ENCODE peak calls at places on chromosomes 3 and 15, in five cellular contexts. I is nucleus accumbens, P is osteocyte, K is RKO, H is iPS DF 19.7. U is an unnamed sample.

GRCh38 chr3:36796896-36797295 is 32.5 kb upstream of the DCLK3 start:
- DNase-seq in I (no peak), P (no peak), K (peak; percentile 9), H (no peak), U (no peak)

GRCh38 chr3:141797167-141797773 is 34.1 kb downstream of the GRK7 start:
- DNase-seq in I (no peak), P (no peak), K (no peak), H (peak; percentile 77), U (no peak)

GRCh38 chr3:25365636-25366035 is 62.4 kb upstream of the RARB start:
- DNase-seq in I (no peak), P (no peak), K (no peak), H (no peak), U (no peak)

GRCh38 chr3:140529558-140529957 is 148.3 kb upstream of the TRIM42 start:
- DNase-seq in I (no peak), P (no peak), K (no peak), H (no peak), U (no peak)

GRCh38 chr3:60064210-60065178 is 1014.7 kb upstream of the CFAP20DC start:
- DNase-seq in I (no peak), P (no peak), K (no peak), H (no peak), U (no peak)

GRCh38 chr15:44719293-44719999 is 8.1 kb downstream of the B2M start:
- DNase-seq in I (no peak), P (no peak), K (no peak), H (no peak), U (no peak)

GRCh38 chr15:57752840-57753239 is 46.3 kb downstream of the POLR2M start:
- DNase-seq in I (no peak), P (no peak), K (no peak), H (no peak), U (no peak)

GRCh38 chr15:48718646-48719045 is 73.1 kb upstream of the FBN1 start:
- DNase-seq in I (no peak), P (no peak), K (no peak), H (no peak), U (no peak)

GRCh38 chr15:67241132-67241855 is 13.2 kb downstream of the AAGAB start:
- DNase-seq in I (no peak), P (no peak), K (no peak), H (no peak), U (no peak)

GRCh38 chr3:177561365-177561764 is 364.1 kb upstream of the TBL1XR1 start:
- DNase-seq in I (no peak), P (no peak), K (no peak), H (no peak), U (no peak)

GRCh38 chr3:159904911-159905310 is 83.7 kb upstream of the IL12A start:
- DNase-seq in I (no peak), P (no peak), K (no peak), H (no peak), U (peak; percentile 16)

GRCh38 chr15:33154366-33155166 is 39.9 kb downstream of the FMN1 start:
- DNase-seq in I (no peak), P (no peak), K (no peak), H (no peak), U (no peak)

GRCh38 chr3:56624725-56625124 is 58.3 kb downstream of the TASOR start:
- DNase-seq in I (no peak), P (no peak), K (no peak), H (no peak), U (no peak)

GRCh38 chr15:36887214-36888017 is 212.9 kb downstream of the MEIS2 start:
- DNase-seq in I (no peak), P (no peak), K (no peak), H (no peak), U (no peak)

GRCh38 chr3:14222900-14223594 is 44.4 kb downstream of the LSM3 start:
- DNase-seq in I (no peak), P (no peak), K (no peak), H (no peak), U (no peak)

GRCh38 chr15:79863886-79864285 is 32.9 kb downstream of the MTHFS start:
- DNase-seq in I (no peak), P (no peak), K (peak; percentile 77), H (no peak), U (no peak)